ENCODE peak calls at places on chromosome 3, in eight cellular contexts. X is transverse colon, A is spleen, Q is breast epithelium, N is SK-N-SH, Z is GM23338, D is K562, P is stomach. B is an unnamed sample. For H3K4me1, the result is how much of the 10 kb centered on the place peaks cover.

GRCh38 chr3:31625358-31625757 is 92.6 kb downstream of the STT3B start:
- DNase-seq in X (no peak), A (no peak), Q (no peak), N (no peak), Z (no peak), D (no peak), P (no peak), B (no peak)

GRCh38 chr3:196150481-196150880 is 60.7 kb downstream of the ZDHHC19 start:
- DNase-seq in X (no peak), A (no peak), Q (no peak), N (no peak), Z (no peak), D (no peak), P (no peak), B (peak)

GRCh38 chr3:192553707-192554106 is 173.6 kb downstream of the FGF12 start:
- DNase-seq in X (no peak), A (no peak), Q (no peak), N (no peak), Z (peak), D (no peak), P (no peak), B (no peak)

GRCh38 chr3:66572938-66573710 is 72.3 kb upstream of the LRIG1 start:
- DNase-seq in X (no peak), A (no peak), Q (no peak), N (peak), Z (peak), D (peak), P (no peak), B (no peak)

GRCh38 chr3:131731709-131732108 is 228.9 kb upstream of the MRPL3 start:
- DNase-seq in X (no peak), A (no peak), Q (no peak), N (no peak), Z (no peak), D (no peak), P (no peak), B (no peak)

GRCh38 chr3:160227389-160227788 is 2.2 kb downstream of the C3orf80 start:
- DNase-seq in X (no peak), A (no peak), Q (no peak), N (no peak), Z (no peak), D (no peak), P (no peak), B (no peak)

GRCh38 chr3:39812537-39812936 is 3.1 kb downstream of the MYRIP start:
- DNase-seq in X (peak), A (no peak), Q (no peak), N (peak), Z (peak), D (peak), P (peak), B (no peak)

GRCh38 chr3:50502584-50503423 is 630 bp downstream of the CACNA2D2 start:
- DNase-seq in X (no peak), A (no peak), Q (no peak), N (peak), Z (peak), D (no peak), P (no peak), B (no peak)

GRCh38 chr3:113111308-113111707 is 100.0 kb upstream of the BOC start:
- DNase-seq in X (no peak), A (no peak), Q (no peak), N (no peak), Z (no peak), D (no peak), P (no peak), B (no peak)

GRCh38 chr3:126557761-126558160 is 971 bp downstream of the C3orf22 start:
- DNase-seq in X (no peak), A (peak), Q (no peak), N (peak), Z (no peak), D (no peak), P (peak), B (no peak)

GRCh38 chr3:188749010-188749617 is 422.7 kb upstream of the TPRG1 start:
- DNase-seq in X (peak), A (no peak), Q (no peak), N (peak), Z (peak), D (peak), P (no peak), B (no peak)

GRCh38 chr3:127551971-127552370 is 38.6 kb downstream of the TPRA1 start:
- DNase-seq in X (no peak), A (no peak), Q (no peak), N (peak), Z (no peak), D (no peak), P (no peak), B (no peak)

GRCh38 chr3:49133226-49133951 is 539 bp upstream of the LAMB2 start:
- DNase-seq in X (peak), A (no peak), Q (peak), N (peak), Z (peak), D (peak), P (peak), B (peak)

GRCh38 chr3:69696365-69696764 is 42.9 kb upstream of the MITF start:
- DNase-seq in X (no peak), A (no peak), Q (no peak), N (no peak), Z (peak), D (peak), P (no peak), B (no peak)

GRCh38 chr3:4417449-4417848 is 49.6 kb downstream of the SUMF1 start:
- DNase-seq in X (no peak), A (no peak), Q (no peak), N (no peak), Z (no peak), D (peak), P (no peak), B (peak)

GRCh38 chr3:31532587-31533168 is at the start of gene STT3B:
- DNase-seq in X (peak), A (peak), Q (no peak), N (peak), Z (peak), D (peak), P (peak), B (peak)

GRCh38 chr3:184525337-184526157 is 36.0 kb upstream of the EPHB3 start:
- DNase-seq in X (no peak), A (peak), Q (peak), N (peak), Z (peak), D (no peak), P (no peak), B (no peak)

GRCh38 chr3:66948853-66949252 is 49.3 kb upstream of the KBTBD8 start:
- DNase-seq in X (no peak), A (no peak), Q (no peak), N (no peak), Z (no peak), D (no peak), P (no peak), B (no peak)

DNA sequence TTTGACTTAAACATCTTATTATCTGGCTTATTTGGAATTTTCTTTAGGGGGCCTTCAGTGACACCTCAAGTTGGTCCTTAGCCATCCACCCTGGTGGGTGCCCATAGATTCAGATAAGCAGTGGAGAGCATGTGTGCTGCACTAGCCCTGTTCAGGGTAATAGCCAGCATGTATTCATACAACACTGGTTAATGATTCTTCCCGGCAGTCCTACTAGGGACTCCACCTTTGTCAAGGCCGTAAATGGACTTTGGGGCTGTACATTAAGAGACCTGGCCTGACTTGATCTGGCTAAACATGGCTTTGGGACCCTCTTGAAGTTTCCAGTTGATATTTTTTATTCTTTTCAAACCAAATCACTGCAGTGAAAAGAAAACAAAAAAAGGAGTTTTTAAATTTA is 125.8 kb downstream of the PTPRG start:
- DNase-seq in X (peak), A (no peak), Q (no peak), N (no peak), Z (no peak), D (no peak), P (no peak), B (no peak)
- H3K4me1 ChIP-seq in X (under half), A (under half), Q (under half), N (under half), Z (half or more), D (under half), P (under half), B (under half)

GRCh38 chr3:194425399-194425798 is 26.3 kb upstream of the GP5 start:
- DNase-seq in X (no peak), A (no peak), Q (no peak), N (no peak), Z (no peak), D (no peak), P (no peak), B (no peak)
- TF ChIP-seq POLR2AphosphoS5 in X (no peak), A (no peak), Q (no peak), N (no peak), Z (no peak), D (no peak), P (no peak), B (no peak)

GRCh38 chr3:57157666-57158065 is 7.5 kb downstream of the IL17RD start:
- DNase-seq in X (no peak), A (no peak), Q (no peak), N (no peak), Z (no peak), D (no peak), P (no peak), B (no peak)
- H3K4me1 ChIP-seq in X (under half), A (under half), Q (under half), N (half or more), Z (half or more), D (under half), P (under half), B (under half)

GRCh38 chr3:112002458-112002971 is 3.8 kb downstream of the TAGLN3 start:
- DNase-seq in X (no peak), A (no peak), Q (no peak), N (no peak), Z (no peak), D (peak), P (no peak), B (no peak)

GRCh38 chr3:112000971-112001370 is 2.2 kb downstream of the TAGLN3 start:
- DNase-seq in X (no peak), A (no peak), Q (no peak), N (peak), Z (no peak), D (no peak), P (no peak), B (no peak)

GRCh38 chr3:111998661-111999641 is at the start of gene TAGLN3:
- DNase-seq in X (peak), A (no peak), Q (no peak), N (peak), Z (peak), D (no peak), P (peak), B (peak)

GRCh38 chr3:112001516-112001915 is 2.8 kb downstream of the TAGLN3 start:
- DNase-seq in X (no peak), A (no peak), Q (no peak), N (peak), Z (no peak), D (no peak), P (no peak), B (no peak)

GRCh38 chr3:111999924-112000835 is 1.5 kb downstream of the TAGLN3 start:
- DNase-seq in X (no peak), A (no peak), Q (no peak), N (peak), Z (peak), D (no peak), P (no peak), B (no peak)
- TF ChIP-seq POLR2AphosphoS5 in X (no peak), A (no peak), Q (no peak), N (no peak), Z (no peak), D (no peak), P (no peak), B (no peak)